ENCODE peak calls at places on chromosome 14, in five cellular contexts. J is HepG2, G is gastrocnemius medialis, C is A673, V is OCI-LY7. A is an unnamed sample.

GRCh38 chr14:23377201-23377550 is 330 bp downstream of the CMTM5 start:
- DNase-seq in G (no peak), J (no peak), V (no peak), C (no peak), A (no peak)

GRCh38 chr14:23445773-23446172 is 10.3 kb upstream of the MYH7 start:
- DNase-seq in V (no peak), J (no peak), C (no peak), G (no peak), A (no peak)

GRCh38 chr14:56271988-56272387 is 153.8 kb downstream of the PELI2 start:
- DNase-seq in J (no peak), G (no peak), V (no peak), C (peak), A (no peak)

GRCh38 chr14:36661506-36662257 is at the start of gene PAX9:
- DNase-seq in J (peak), G (peak), C (peak), V (peak), A (peak)

GRCh38 chr14:53715390-53715730 is 241.3 kb downstream of the BMP4 start:
- DNase-seq in V (no peak), G (no peak), J (peak), C (no peak), A (peak)

GRCh38 chr14:101504096-101504948 is 57.0 kb upstream of the DIO3 start:
- DNase-seq in G (no peak), J (no peak), C (no peak), V (no peak), A (no peak)

GRCh38 chr14:20455355-20456300 is 602 bp downstream of the APEX1 start:
- DNase-seq in G (peak), J (no peak), C (no peak), V (peak), A (peak)

GRCh38 chr14:26982071-26982470 is 384.2 kb upstream of the NOVA1 start:
- DNase-seq in C (no peak), V (no peak), J (no peak), G (no peak), A (no peak)

GRCh38 chr14:63642229-63642611 is 549 bp upstream of the WDR89 start:
- DNase-seq in C (peak), J (peak), V (peak), G (peak), A (peak)

GRCh38 chr14:94738097-94738496 is 31.8 kb downstream of the GSC start:
- DNase-seq in J (no peak), V (no peak), C (no peak), G (no peak), A (no peak)

GRCh38 chr14:69038449-69039286 is 59.6 kb upstream of the ACTN1 start:
- DNase-seq in C (peak), V (no peak), G (no peak), J (no peak), A (no peak)

GRCh38 chr14:96754845-96755184 is 42.4 kb upstream of the VRK1 start:
- DNase-seq in J (no peak), C (peak), V (no peak), G (no peak), A (no peak)

GRCh38 chr14:59098377-59098776 is 90.1 kb upstream of the DAAM1 start:
- DNase-seq in V (no peak), C (no peak), G (no peak), J (no peak), A (peak)

GRCh38 chr14:105173901-105174894 is 5.6 kb upstream of the JAG2 start:
- DNase-seq in C (no peak), G (no peak), V (peak), J (no peak), A (no peak)

GRCh38 chr14:54918427-54918826 is 15.8 kb upstream of the GCH1 start:
- DNase-seq in G (no peak), V (no peak), C (no peak), J (no peak), A (no peak)

GRCh38 chr14:54642950-54643695 is 76.2 kb downstream of the SAMD4A start:
- DNase-seq in G (no peak), V (peak), J (peak), C (peak), A (no peak)

GRCh38 chr14:34715108-34715863 is 893 bp upstream of the CFL2 start:
- DNase-seq in C (no peak), V (no peak), G (no peak), J (no peak), A (no peak)

GRCh38 chr14:36223558-36223957 is 47.0 kb upstream of the PTCSC3 start:
- DNase-seq in V (no peak), C (no peak), J (no peak), G (no peak), A (no peak)

GRCh38 chr14:101819251-101819990 is 57.9 kb downstream of the PPP2R5C start:
- DNase-seq in V (no peak), G (no peak), C (no peak), J (no peak), A (no peak)

GRCh38 chr14:103188691-103189480 is 65.6 kb downstream of the TNFAIP2 start:
- DNase-seq in C (peak), V (no peak), G (no peak), J (no peak), A (no peak)

GRCh38 chr14:24605435-24606190 is 3.9 kb downstream of the GZMH start:
- DNase-seq in G (no peak), V (peak), J (peak), C (peak), A (peak)

GRCh38 chr14:99676657-99677056 is 7.4 kb upstream of the CYP46A1 start:
- DNase-seq in J (no peak), G (no peak), V (no peak), C (no peak), A (no peak)

GRCh38 chr14:70188608-70189540 is at the start of gene SLC8A3:
- DNase-seq in J (no peak), C (peak), G (peak), V (no peak), A (peak)

GRCh38 chr14:87877877-87878276 is 115.1 kb downstream of the GALC start:
- DNase-seq in C (no peak), V (no peak), G (no peak), J (no peak), A (peak)

GRCh38 chr14:74400328-74400727 is 25.7 kb downstream of the SYNDIG1L start:
- DNase-seq in J (no peak), C (peak), V (peak), G (no peak), A (no peak)

GRCh38 chr14:90168425-90169105 is 87.8 kb upstream of the PSMC1 start:
- DNase-seq in J (no peak), G (no peak), V (no peak), C (no peak), A (peak)

GRCh38 chr14:56817396-56817921 is 7.2 kb upstream of the OTX2 start:
- DNase-seq in G (no peak), J (no peak), C (no peak), V (no peak), A (no peak)

GRCh38 chr14:22549981-22550670 is 38.9 kb downstream of the DAD1 start:
- DNase-seq in J (no peak), V (peak), G (no peak), C (peak), A (no peak)

GRCh38 chr14:29191092-29191491 is 424.5 kb downstream of the FOXG1 start:
- DNase-seq in C (no peak), G (no peak), J (no peak), V (no peak), A (no peak)

GRCh38 chr14:53190938-53191337 is 37.8 kb upstream of the DDHD1 start:
- DNase-seq in C (no peak), V (no peak), G (no peak), J (no peak), A (peak)

GRCh38 chr14:68952544-68953535 is 26.3 kb downstream of the ACTN1 start:
- DNase-seq in J (no peak), G (no peak), C (peak), V (no peak), A (no peak)

GRCh38 chr14:76203086-76204001 is 51.6 kb downstream of the GPATCH2L start:
- DNase-seq in C (no peak), J (no peak), G (no peak), V (no peak), A (peak)
- H3K27ac ChIP-seq in C (no peak), J (no peak), G (no peak), V (no peak), A (peak)

GRCh38 chr14:51293149-51293925 is 53.3 kb downstream of the TMX1 start:
- DNase-seq in G (peak), C (no peak), V (no peak), J (no peak), A (peak)

GRCh38 chr14:51293926-51294290 is 53.9 kb downstream of the TMX1 start:
- DNase-seq in J (no peak), C (no peak), V (no peak), G (no peak), A (no peak)

GRCh38 chr14:51295666-51296263 is 55.7 kb downstream of the TMX1 start:
- DNase-seq in V (no peak), C (no peak), J (no peak), G (no peak), A (peak)

GRCh38 chr14:51297066-51297465 is 57.0 kb downstream of the TMX1 start:
- DNase-seq in G (no peak), V (no peak), J (no peak), C (no peak), A (no peak)

DNA sequence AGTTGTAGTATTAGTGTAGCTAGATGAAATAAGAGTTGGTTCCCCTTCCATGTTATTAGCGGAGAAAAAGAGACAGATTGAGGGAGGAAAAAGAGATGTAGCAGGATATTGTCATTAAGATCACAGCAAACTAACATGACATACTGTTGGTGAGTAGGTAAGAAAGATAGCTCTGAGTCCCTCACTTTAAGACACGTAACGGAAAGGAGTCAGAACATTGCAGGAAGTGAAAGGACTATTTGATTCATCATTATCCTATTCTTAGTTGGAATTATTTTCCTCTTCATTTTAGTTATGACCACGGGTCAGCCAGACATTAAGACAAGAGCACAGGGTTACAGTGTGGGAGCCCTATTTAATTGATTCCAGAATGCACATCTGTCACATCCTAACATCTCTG is 54.9 kb downstream of the TMX1 start:
- DNase-seq in C (no peak), G (no peak), J (no peak), V (no peak), A (no peak)
- H3K4me3 ChIP-seq in C (no peak), G (no peak), J (no peak), V (no peak), A (no peak)

DNA sequence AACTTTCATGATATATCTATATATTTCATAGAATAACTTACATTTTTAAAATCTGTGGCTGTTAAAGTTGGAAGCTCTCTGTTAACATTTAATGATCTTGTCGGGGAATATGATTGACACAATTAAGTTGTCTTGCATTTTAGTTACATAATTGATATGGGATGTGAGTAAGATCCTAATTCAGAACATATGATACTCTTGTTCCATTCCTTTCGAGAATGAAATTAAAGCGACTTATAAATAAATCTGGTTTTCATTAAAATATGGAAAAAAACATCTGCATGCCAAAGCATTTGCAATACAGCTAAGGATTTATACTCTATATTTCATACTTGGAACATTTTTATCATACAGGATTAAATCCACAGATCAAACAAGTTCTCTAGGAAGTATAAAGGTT is 52.0 kb downstream of the SLC38A6 start:
- DNase-seq in J (no peak), C (no peak), V (no peak), G (no peak), A (no peak)
- H3K27ac ChIP-seq in J (no peak), C (peak), V (peak), G (no peak), A (no peak)

GRCh38 chr14:31913370-31913769 is 163.7 kb upstream of the ARHGAP5 start:
- DNase-seq in V (no peak), C (no peak), J (no peak), G (no peak), A (no peak)
- H3K4me3 ChIP-seq in V (no peak), C (no peak), J (no peak), G (no peak), A (no peak)

DNA sequence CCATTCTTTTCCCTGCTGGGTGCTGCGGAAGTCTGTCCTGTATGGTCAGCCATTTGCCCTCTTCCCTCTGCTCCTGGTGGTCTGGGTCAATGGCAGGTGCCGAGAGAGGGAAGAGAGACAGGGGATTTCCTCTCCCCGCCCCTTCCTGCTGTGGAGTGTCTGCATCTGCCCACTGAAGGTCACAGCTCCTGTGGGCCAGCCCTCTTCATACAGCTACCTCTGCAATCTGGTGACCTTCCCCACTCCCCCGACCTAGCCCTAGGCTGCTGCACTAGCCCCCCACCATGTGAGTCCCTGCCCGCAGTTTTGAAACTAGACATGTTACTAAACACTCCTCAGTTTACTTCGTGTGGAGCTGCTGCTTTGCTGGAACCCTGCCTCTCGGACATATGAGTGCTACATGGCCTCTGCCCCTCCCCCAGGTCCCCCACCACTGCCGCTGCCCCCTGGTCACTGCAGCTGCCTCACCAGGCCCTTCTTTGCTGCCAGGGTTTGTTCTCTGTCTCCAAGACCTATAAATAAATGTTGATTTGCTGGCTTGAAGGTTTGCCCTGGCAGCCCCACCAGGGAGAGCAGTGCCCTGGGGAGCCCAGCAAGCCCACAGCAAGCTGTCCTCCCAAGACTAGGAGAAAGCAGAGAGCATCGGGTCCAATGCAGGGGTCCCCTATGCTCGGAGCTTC is 102.9 kb downstream of the DPF3 start:
- DNase-seq in J (no peak), G (peak), V (no peak), C (no peak), A (no peak)
- H3K27ac ChIP-seq in J (no peak), G (peak), V (no peak), C (no peak), A (no peak)

GRCh38 chr14:60356921-60357550 is 108.0 kb downstream of the PPM1A start:
- DNase-seq in G (no peak), C (peak), V (no peak), J (no peak), A (no peak)
- H3K4me3 ChIP-seq in G (no peak), C (no peak), V (no peak), J (no peak), A (no peak)